ENCODE peak calls at places on chromosomes 11 and 22, in nine cellular contexts. K is RCC 7860; I is SW480; U is activated CD8-positive, alpha-beta memory T cell treated with anti-CD3 and anti-CD28 coated beads, Interleukin-2, amount 50 U/mL, for 48 hours; C is immature natural killer cell; Z is non-pigmented ciliary epithelial cell; Y is PC-3; Q is HEK293T; P is thoracic aorta. O is an unnamed sample.

GRCh38 chr22:49642741-49643140 is 184.9 kb downstream of the BRD1 start:
- DNase-seq in K (no peak), I (no peak), U (no peak), C (no peak), Z (no peak), Y (no peak), Q (no peak), P (no peak), O (no peak)

GRCh38 chr11:92057849-92058442 is 166.7 kb upstream of the FAT3 start:
- DNase-seq in K (no peak), I (no peak), U (no peak), C (no peak), Z (no peak), Y (no peak), Q (no peak), P (no peak), O (no peak)

GRCh38 chr11:64178203-64178602 is 7.8 kb upstream of the STIP1 start:
- DNase-seq in K (no peak), I (no peak), U (no peak), C (no peak), Z (no peak), Y (no peak), Q (no peak), P (no peak), O (no peak)

GRCh38 chr11:129596361-129596760 is 219.3 kb upstream of the TMEM45B start:
- DNase-seq in K (no peak), I (no peak), U (no peak), C (no peak), Z (no peak), Y (no peak), Q (no peak), P (no peak), O (no peak)

GRCh38 chr11:85663080-85663729 is 1.7 kb downstream of the CREBZF start:
- DNase-seq in K (no peak), I (no peak), U (no peak), C (peak), Z (no peak), Y (no peak), Q (no peak), P (no peak), O (no peak)

GRCh38 chr22:21016644-21017420 is 1.9 kb downstream of the P2RX6 start:
- DNase-seq in K (no peak), I (no peak), U (no peak), C (no peak), Z (no peak), Y (no peak), Q (no peak), P (no peak), O (no peak)

GRCh38 chr11:60880635-60881282 is 13.4 kb downstream of the ZP1 start:
- DNase-seq in K (no peak), I (no peak), U (no peak), C (no peak), Z (no peak), Y (no peak), Q (no peak), P (no peak), O (no peak)

GRCh38 chr11:48005878-48006277 is 25.5 kb downstream of the PTPRJ start:
- DNase-seq in K (no peak), I (no peak), U (peak), C (no peak), Z (no peak), Y (no peak), Q (no peak), P (no peak), O (no peak)

GRCh38 chr11:11584446-11584810 is 37.4 kb downstream of the GALNT18 start:
- DNase-seq in K (peak), I (peak), U (no peak), C (no peak), Z (peak), Y (peak), Q (no peak), P (no peak), O (no peak)

GRCh38 chr11:123137496-123138270 is 57.4 kb downstream of the CLMP start:
- DNase-seq in K (no peak), I (no peak), U (no peak), C (no peak), Z (no peak), Y (no peak), Q (no peak), P (peak), O (peak)

GRCh38 chr11:116691779-116692178 is 81.0 kb downstream of the BUD13 start:
- DNase-seq in K (no peak), I (peak), U (peak), C (no peak), Z (no peak), Y (peak), Q (peak), P (no peak), O (peak)

GRCh38 chr22:36406139-36406538 is 18.4 kb upstream of the MYH9 start:
- DNase-seq in K (peak), I (no peak), U (no peak), C (no peak), Z (no peak), Y (no peak), Q (no peak), P (no peak), O (no peak)

GRCh38 chr11:107293677-107294344 is 163.8 kb downstream of the CWF19L2 start:
- DNase-seq in K (no peak), I (no peak), U (no peak), C (no peak), Z (no peak), Y (no peak), Q (no peak), P (no peak), O (no peak)

GRCh38 chr11:101996106-101996505 is 51.1 kb upstream of the CFAP300 start:
- DNase-seq in K (no peak), I (no peak), U (no peak), C (no peak), Z (no peak), Y (no peak), Q (no peak), P (no peak), O (no peak)

GRCh38 chr11:130816941-130817607 is 99.2 kb downstream of the SNX19 start:
- DNase-seq in K (peak), I (no peak), U (no peak), C (no peak), Z (no peak), Y (no peak), Q (no peak), P (no peak), O (no peak)

O was measured in ascending aorta.